ENCODE peak calls at places on chromosome 1, in four cellular contexts. N is GM12878, D is SK-N-SH, P is H1. L is an unnamed sample.

GRCh38 chr1:69263982-69264381 is 303.7 kb upstream of the LRRC7 start:
- DNase-seq in N (no peak), D (peak), P (no peak), L (no peak)

GRCh38 chr1:6352138-6352563 is 41.4 kb downstream of the ACOT7 start:
- DNase-seq in N (no peak), D (no peak), P (peak), L (no peak)

GRCh38 chr1:192546596-192547199 is 28.9 kb upstream of the RGS1 start:
- DNase-seq in N (no peak), D (no peak), P (no peak), L (no peak)

GRCh38 chr1:147235822-147236221 is 6.7 kb upstream of the CHD1L start:
- DNase-seq in N (no peak), D (no peak), P (no peak), L (no peak)

GRCh38 chr1:207398986-207399385 is 55.1 kb upstream of the CR2 start:
- DNase-seq in N (no peak), D (no peak), P (no peak), L (no peak)

GRCh38 chr1:91877574-91878208 is 8.3 kb downstream of the TGFBR3 start:
- DNase-seq in N (no peak), D (no peak), P (no peak), L (no peak)

GRCh38 chr1:175129997-175130648 is 62.5 kb downstream of the KIAA0040 start:
- DNase-seq in N (no peak), D (peak), P (no peak), L (no peak)

GRCh38 chr1:66300986-66301451 is 232.9 kb upstream of the SGIP1 start:
- DNase-seq in N (peak), D (no peak), P (no peak), L (no peak)

GRCh38 chr1:55231745-55232144 is 16.6 kb upstream of the USP24 start:
- DNase-seq in N (no peak), D (no peak), P (no peak), L (no peak)

GRCh38 chr1:67952071-67952470 is 98.4 kb downstream of the DIRAS3 start:
- DNase-seq in N (no peak), D (no peak), P (no peak), L (no peak)

GRCh38 chr1:228306275-228307217 is 98.7 kb downstream of the OBSCN start:
- DNase-seq in N (no peak), D (peak), P (no peak), L (no peak)

GRCh38 chr1:16145030-16145987 is 10.6 kb downstream of the EPHA2 start:
- DNase-seq in N (no peak), D (no peak), P (peak), L (peak)

GRCh38 chr1:58003059-58003458 is 543.5 kb downstream of the OMA1 start:
- DNase-seq in N (no peak), D (no peak), P (no peak), L (no peak)

GRCh38 chr1:30645807-30646206 is 77.6 kb downstream of the MATN1 start:
- DNase-seq in N (no peak), D (no peak), P (no peak), L (no peak)
- TF ChIP-seq NRF1 in N (no peak), D (no peak), P (no peak), L (no peak)

GRCh38 chr1:7528386-7529031 is 242.6 kb upstream of the VAMP3 start:
- DNase-seq in N (no peak), D (no peak), P (no peak), L (no peak)
- TF ChIP-seq NRF1 in N (no peak), D (no peak), P (no peak), L (no peak)

DNA sequence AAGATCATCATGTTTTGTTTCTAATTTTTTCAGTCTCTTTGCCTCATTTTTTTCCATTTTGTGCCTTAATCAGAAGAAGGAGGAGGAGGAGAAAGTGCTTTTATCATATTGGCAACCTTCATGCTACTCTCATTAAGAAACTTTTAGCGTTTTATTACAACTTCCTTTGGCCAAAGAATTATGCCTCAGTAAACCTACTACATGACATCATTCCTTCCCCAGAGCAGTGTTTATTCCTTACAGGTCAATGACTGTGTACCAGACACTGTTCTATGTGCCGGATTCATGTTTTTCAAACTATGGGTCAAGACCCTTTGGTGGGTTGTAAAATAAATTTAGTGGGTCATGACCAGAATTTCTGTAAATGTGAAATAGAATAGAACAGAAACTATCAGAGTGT is 110.4 kb downstream of the SLC30A10 start:
- DNase-seq in N (no peak), D (no peak), P (no peak), L (no peak)
- TF ChIP-seq NRF1 in N (no peak), D (no peak), P (no peak), L (no peak)

DNA sequence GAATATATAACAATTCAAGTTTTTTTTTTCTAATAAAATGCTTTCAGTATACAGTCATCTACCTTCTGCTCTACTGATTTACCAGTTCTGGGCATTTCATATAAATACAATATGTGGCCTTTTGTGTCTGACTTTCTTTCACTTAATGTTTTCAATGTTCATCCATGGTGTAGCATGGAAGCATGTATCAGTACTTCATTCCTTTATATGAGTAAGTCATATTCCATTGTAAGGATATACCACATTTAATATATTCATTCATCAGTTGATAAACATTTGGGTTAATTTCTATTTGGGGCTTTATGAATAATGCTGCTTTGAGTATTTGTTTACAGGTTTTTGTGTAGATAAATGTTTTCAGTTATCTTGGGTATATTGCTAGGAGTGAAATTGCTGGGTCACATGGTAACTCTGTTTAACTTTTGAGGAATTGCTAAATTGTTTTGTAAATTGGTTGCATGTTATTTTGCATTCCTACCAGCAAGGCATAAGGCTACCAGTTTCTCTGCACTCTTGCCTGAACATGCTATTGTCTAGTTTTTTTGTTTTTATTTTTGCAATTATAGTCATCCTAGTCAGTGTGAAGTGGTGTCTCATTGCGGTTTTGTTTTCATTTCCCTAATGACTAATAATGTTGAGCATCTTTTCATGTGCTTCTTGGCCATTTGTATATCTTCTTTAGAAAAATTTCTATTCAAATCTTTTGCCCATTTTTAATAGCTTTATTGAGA is 206.1 kb downstream of the TM2D1 start:
- DNase-seq in N (no peak), D (no peak), P (no peak), L (no peak)
- TF ChIP-seq NRF1 in N (no peak), D (no peak), P (no peak), L (no peak)

GRCh38 chr1:154404511-154404931 is 622 bp upstream of the IL6R start:
- DNase-seq in N (no peak), D (no peak), P (no peak), L (no peak)

GRCh38 chr1:154406572-154406879 is 1.4 kb downstream of the IL6R start:
- DNase-seq in N (no peak), D (no peak), P (no peak), L (no peak)

GRCh38 chr1:154403983-154404382 is 1.2 kb upstream of the IL6R start:
- DNase-seq in N (no peak), D (no peak), P (no peak), L (no peak)

GRCh38 chr1:154405762-154406571 is 824 bp downstream of the IL6R start:
- DNase-seq in N (no peak), D (peak), P (peak), L (peak)

GRCh38 chr1:154404984-154405761 is at the start of gene IL6R:
- DNase-seq in N (no peak), D (peak), P (peak), L (peak)
- TF ChIP-seq NRF1 in N (no peak), D (peak), P (no peak), L (peak)

DNA sequence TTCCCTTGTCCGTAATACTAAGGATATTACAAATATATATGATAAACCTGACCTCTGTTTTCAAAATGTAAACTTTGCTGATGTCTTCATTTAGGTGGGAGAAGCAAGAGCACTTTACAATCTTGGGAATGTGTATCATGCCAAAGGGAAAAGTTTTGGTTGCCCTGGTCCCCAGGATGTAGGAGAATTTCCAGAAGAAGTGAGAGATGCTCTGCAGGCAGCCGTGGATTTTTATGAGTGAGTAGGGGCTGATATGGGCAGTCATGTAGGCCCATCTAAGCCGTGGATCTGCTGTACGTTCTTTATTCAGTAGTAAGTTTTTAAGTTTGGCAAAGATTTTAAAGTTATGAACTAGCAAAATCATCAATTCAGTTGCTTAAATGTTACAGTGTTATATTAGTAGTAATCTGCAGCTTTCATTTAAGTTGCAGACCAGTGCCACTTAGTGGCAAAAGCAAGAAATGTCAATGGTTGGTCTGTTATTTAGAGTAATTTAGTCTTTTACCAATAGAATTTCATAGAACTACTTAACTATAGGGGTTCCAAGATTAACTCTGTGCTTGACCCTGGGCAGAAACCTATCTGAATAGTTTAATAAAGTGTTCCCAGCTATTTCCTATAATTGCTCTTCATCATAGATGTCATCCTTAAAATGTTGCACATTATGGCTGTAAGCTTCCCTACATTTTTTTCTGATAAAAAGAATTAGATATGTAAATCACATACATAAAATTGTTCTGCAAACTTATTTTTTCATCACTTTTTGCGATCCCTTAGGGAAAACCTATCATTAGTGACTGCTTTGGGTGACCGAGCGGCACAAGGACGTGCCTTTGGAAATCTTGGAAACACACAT is 21.3 kb downstream of the GPSM2 start:
- DNase-seq in N (no peak), D (peak), P (no peak), L (peak)
- TF ChIP-seq NRF1 in N (no peak), D (no peak), P (no peak), L (no peak)